ENCODE peak calls at places on chromosomes 16 and 17, in ten cellular contexts. One of them, this sample, is unnamed. For H3K4me1 and H3K27me3, the result is how much of the 10 kb centered on the place peaks cover.

GRCh38 chr17:76053230-76054111 is 18.8 kb downstream of the SRP68 start:
- DNase-seq in psoas muscle: no peak
- DNase-seq in uterus: no peak
- DNase-seq in Peyer's patch: no peak
- DNase-seq in transverse colon: no peak
- DNase-seq in CD4-positive, CD25-positive, alpha-beta regulatory T cell: no peak
- DNase-seq in GM23248: peak
- DNase-seq in NT2/D1: no peak
- DNase-seq in pancreas: no peak
- DNase-seq in sigmoid colon: no peak
- DNase-seq in this sample: no peak

GRCh38 chr17:7745748-7746470 is 28.4 kb downstream of the DNAH2 start:
- DNase-seq in psoas muscle: no peak
- DNase-seq in sigmoid colon: no peak
- DNase-seq in Peyer's patch: no peak
- DNase-seq in pancreas: no peak
- DNase-seq in CD4-positive, CD25-positive, alpha-beta regulatory T cell: no peak
- DNase-seq in GM23248: peak
- DNase-seq in uterus: no peak
- DNase-seq in transverse colon: no peak
- DNase-seq in NT2/D1: no peak
- DNase-seq in this sample: peak

GRCh38 chr16:4544483-4544882 is 5.9 kb upstream of the CDIP1 start:
- DNase-seq in GM23248: no peak
- DNase-seq in CD4-positive, CD25-positive, alpha-beta regulatory T cell: no peak
- DNase-seq in NT2/D1: no peak
- DNase-seq in sigmoid colon: no peak
- DNase-seq in pancreas: peak
- DNase-seq in transverse colon: no peak
- DNase-seq in uterus: no peak
- DNase-seq in psoas muscle: no peak
- DNase-seq in Peyer's patch: no peak
- DNase-seq in this sample: no peak

GRCh38 chr17:57634713-57635465 is 110.2 kb downstream of the CCDC182 start:
- DNase-seq in CD4-positive, CD25-positive, alpha-beta regulatory T cell: no peak
- DNase-seq in Peyer's patch: no peak
- DNase-seq in sigmoid colon: no peak
- DNase-seq in uterus: no peak
- DNase-seq in pancreas: no peak
- DNase-seq in transverse colon: no peak
- DNase-seq in psoas muscle: no peak
- DNase-seq in NT2/D1: no peak
- DNase-seq in GM23248: peak
- DNase-seq in this sample: no peak

GRCh38 chr16:275041-275621 is 613 bp downstream of the RGS11 start:
- DNase-seq in transverse colon: no peak
- DNase-seq in sigmoid colon: no peak
- DNase-seq in NT2/D1: no peak
- DNase-seq in CD4-positive, CD25-positive, alpha-beta regulatory T cell: no peak
- DNase-seq in GM23248: peak
- DNase-seq in psoas muscle: no peak
- DNase-seq in uterus: no peak
- DNase-seq in pancreas: peak
- DNase-seq in Peyer's patch: no peak
- DNase-seq in this sample: no peak

GRCh38 chr16:66976746-66977145 is 11.6 kb upstream of the CES4A start:
- DNase-seq in transverse colon: peak
- DNase-seq in GM23248: no peak
- DNase-seq in NT2/D1: no peak
- DNase-seq in uterus: no peak
- DNase-seq in CD4-positive, CD25-positive, alpha-beta regulatory T cell: no peak
- DNase-seq in sigmoid colon: no peak
- DNase-seq in psoas muscle: no peak
- DNase-seq in Peyer's patch: no peak
- DNase-seq in pancreas: no peak
- DNase-seq in this sample: no peak

GRCh38 chr17:68390888-68391545 is 66.3 kb downstream of the WIPI1 start:
- DNase-seq in Peyer's patch: no peak
- DNase-seq in transverse colon: no peak
- DNase-seq in sigmoid colon: peak
- DNase-seq in pancreas: no peak
- DNase-seq in psoas muscle: peak
- DNase-seq in GM23248: peak
- DNase-seq in uterus: no peak
- DNase-seq in NT2/D1: no peak
- DNase-seq in CD4-positive, CD25-positive, alpha-beta regulatory T cell: no peak
- DNase-seq in this sample: peak

GRCh38 chr17:14068542-14069250 is 608 bp upstream of the COX10 start:
- DNase-seq in sigmoid colon: no peak
- DNase-seq in uterus: no peak
- DNase-seq in GM23248: peak
- DNase-seq in CD4-positive, CD25-positive, alpha-beta regulatory T cell: no peak
- DNase-seq in Peyer's patch: no peak
- DNase-seq in pancreas: no peak
- DNase-seq in NT2/D1: no peak
- DNase-seq in transverse colon: no peak
- DNase-seq in psoas muscle: no peak
- DNase-seq in this sample: no peak

GRCh38 chr16:27325736-27326135 is 12.0 kb downstream of the IL4R start:
- DNase-seq in pancreas: no peak
- DNase-seq in uterus: no peak
- DNase-seq in CD4-positive, CD25-positive, alpha-beta regulatory T cell: no peak
- DNase-seq in psoas muscle: no peak
- DNase-seq in Peyer's patch: no peak
- DNase-seq in transverse colon: no peak
- DNase-seq in GM23248: no peak
- DNase-seq in sigmoid colon: peak
- DNase-seq in NT2/D1: no peak
- DNase-seq in this sample: no peak

GRCh38 chr16:27322858-27323780 is 9.3 kb downstream of the IL4R start:
- DNase-seq in pancreas: no peak
- DNase-seq in sigmoid colon: peak
- DNase-seq in psoas muscle: no peak
- DNase-seq in CD4-positive, CD25-positive, alpha-beta regulatory T cell: no peak
- DNase-seq in transverse colon: peak
- DNase-seq in GM23248: no peak
- DNase-seq in uterus: no peak
- DNase-seq in Peyer's patch: no peak
- DNase-seq in NT2/D1: no peak
- DNase-seq in this sample: no peak

GRCh38 chr16:27324851-27325301 is 11.1 kb downstream of the IL4R start:
- DNase-seq in GM23248: no peak
- DNase-seq in psoas muscle: peak
- DNase-seq in uterus: no peak
- DNase-seq in transverse colon: peak
- DNase-seq in Peyer's patch: no peak
- DNase-seq in CD4-positive, CD25-positive, alpha-beta regulatory T cell: no peak
- DNase-seq in sigmoid colon: peak
- DNase-seq in pancreas: no peak
- DNase-seq in NT2/D1: no peak
- DNase-seq in this sample: no peak

GRCh38 chr16:27326251-27326650 is 12.5 kb downstream of the IL4R start:
- DNase-seq in GM23248: no peak
- DNase-seq in pancreas: no peak
- DNase-seq in uterus: no peak
- DNase-seq in Peyer's patch: no peak
- DNase-seq in sigmoid colon: no peak
- DNase-seq in transverse colon: no peak
- DNase-seq in CD4-positive, CD25-positive, alpha-beta regulatory T cell: no peak
- DNase-seq in NT2/D1: no peak
- DNase-seq in psoas muscle: no peak
- DNase-seq in this sample: no peak

GRCh38 chr16:27323781-27324561 is 10.2 kb downstream of the IL4R start:
- DNase-seq in CD4-positive, CD25-positive, alpha-beta regulatory T cell: no peak
- DNase-seq in sigmoid colon: peak
- DNase-seq in transverse colon: no peak
- DNase-seq in pancreas: no peak
- DNase-seq in NT2/D1: no peak
- DNase-seq in uterus: no peak
- DNase-seq in Peyer's patch: no peak
- DNase-seq in GM23248: no peak
- DNase-seq in psoas muscle: no peak
- DNase-seq in this sample: no peak
- H3K4me1 ChIP-seq in CD4-positive, CD25-positive, alpha-beta regulatory T cell: half or more
- H3K4me1 ChIP-seq in sigmoid colon: under half
- H3K4me1 ChIP-seq in transverse colon: half or more
- H3K4me1 ChIP-seq in pancreas: under half
- H3K4me1 ChIP-seq in NT2/D1: under half
- H3K4me1 ChIP-seq in uterus: under half
- H3K4me1 ChIP-seq in Peyer's patch: half or more
- H3K4me1 ChIP-seq in GM23248: under half
- H3K4me1 ChIP-seq in psoas muscle: under half
- H3K4me1 ChIP-seq in this sample: under half

GRCh38 chr17:48718781-48719641 is 3.3 kb downstream of the PRAC1 start:
- DNase-seq in uterus: no peak
- DNase-seq in transverse colon: no peak
- DNase-seq in Peyer's patch: no peak
- DNase-seq in GM23248: no peak
- DNase-seq in sigmoid colon: peak
- DNase-seq in CD4-positive, CD25-positive, alpha-beta regulatory T cell: peak
- DNase-seq in pancreas: no peak
- DNase-seq in NT2/D1: no peak
- DNase-seq in psoas muscle: no peak
- DNase-seq in this sample: no peak

GRCh38 chr17:48718162-48718780 is 4.0 kb downstream of the PRAC1 start:
- DNase-seq in GM23248: no peak
- DNase-seq in pancreas: no peak
- DNase-seq in sigmoid colon: peak
- DNase-seq in Peyer's patch: no peak
- DNase-seq in transverse colon: no peak
- DNase-seq in CD4-positive, CD25-positive, alpha-beta regulatory T cell: no peak
- DNase-seq in psoas muscle: no peak
- DNase-seq in uterus: no peak
- DNase-seq in NT2/D1: no peak
- DNase-seq in this sample: no peak

GRCh38 chr17:48719642-48720262 is 2.6 kb downstream of the PRAC1 start:
- DNase-seq in Peyer's patch: no peak
- DNase-seq in GM23248: no peak
- DNase-seq in CD4-positive, CD25-positive, alpha-beta regulatory T cell: no peak
- DNase-seq in uterus: no peak
- DNase-seq in psoas muscle: no peak
- DNase-seq in transverse colon: no peak
- DNase-seq in sigmoid colon: peak
- DNase-seq in pancreas: no peak
- DNase-seq in NT2/D1: peak
- DNase-seq in this sample: no peak

GRCh38 chr17:48715496-48716399 is 6.6 kb downstream of the PRAC1 start:
- DNase-seq in pancreas: no peak
- DNase-seq in sigmoid colon: peak
- DNase-seq in transverse colon: no peak
- DNase-seq in psoas muscle: no peak
- DNase-seq in Peyer's patch: no peak
- DNase-seq in CD4-positive, CD25-positive, alpha-beta regulatory T cell: peak
- DNase-seq in GM23248: no peak
- DNase-seq in uterus: no peak
- DNase-seq in NT2/D1: no peak
- DNase-seq in this sample: no peak

DNA sequence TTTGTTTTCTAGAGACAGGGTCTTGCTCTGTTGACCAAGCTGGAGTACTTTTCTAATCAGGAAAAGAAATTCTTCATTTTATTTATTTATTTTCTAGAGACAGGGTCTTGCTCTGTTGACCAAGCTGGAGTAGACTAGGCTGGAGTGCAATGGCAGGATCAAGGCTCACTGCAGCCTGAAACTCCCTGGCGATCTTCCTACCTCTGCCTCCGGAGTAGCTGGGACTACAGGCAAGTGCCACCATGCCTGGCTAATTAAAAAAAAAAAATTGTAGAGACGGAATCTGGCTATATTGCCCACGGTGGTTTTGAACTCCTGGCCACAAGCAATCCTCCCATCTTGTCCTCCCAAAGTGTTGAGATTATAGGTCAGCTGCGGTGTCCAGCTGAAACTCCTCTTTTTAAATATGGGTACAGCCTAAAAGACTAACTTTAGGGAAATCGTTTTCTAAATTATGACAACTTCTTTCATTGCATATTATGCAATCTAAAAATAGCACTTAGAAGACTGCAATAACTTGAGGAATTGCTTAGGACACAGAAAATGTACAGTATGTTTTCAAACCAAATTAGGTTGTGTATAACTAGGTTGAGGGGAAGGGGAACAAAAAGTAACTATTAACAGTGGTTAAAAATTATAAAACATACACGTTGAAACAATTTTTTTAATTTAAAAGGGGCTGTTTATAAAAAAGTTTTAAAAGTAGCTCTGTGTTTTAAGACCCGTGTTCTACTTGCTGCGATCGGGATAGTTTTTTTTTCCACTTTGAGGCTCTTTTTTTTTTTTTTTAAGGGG is 4.8 kb downstream of the PRAC1 start:
- DNase-seq in sigmoid colon: peak
- DNase-seq in GM23248: no peak
- DNase-seq in NT2/D1: no peak
- DNase-seq in transverse colon: no peak
- DNase-seq in pancreas: no peak
- DNase-seq in uterus: no peak
- DNase-seq in Peyer's patch: no peak
- DNase-seq in CD4-positive, CD25-positive, alpha-beta regulatory T cell: no peak
- DNase-seq in psoas muscle: no peak
- DNase-seq in this sample: no peak
- H3K27me3 ChIP-seq in sigmoid colon: half or more
- H3K27me3 ChIP-seq in GM23248: half or more
- H3K27me3 ChIP-seq in NT2/D1: half or more
- H3K27me3 ChIP-seq in transverse colon: half or more
- H3K27me3 ChIP-seq in pancreas: under half
- H3K27me3 ChIP-seq in uterus: under half
- H3K27me3 ChIP-seq in Peyer's patch: under half
- H3K27me3 ChIP-seq in CD4-positive, CD25-positive, alpha-beta regulatory T cell: half or more
- H3K27me3 ChIP-seq in psoas muscle: half or more
- H3K27me3 ChIP-seq in this sample: under half

GRCh38 chr17:3958200-3958599 is 6.0 kb downstream of the ATP2A3 start:
- DNase-seq in psoas muscle: no peak
- DNase-seq in GM23248: no peak
- DNase-seq in Peyer's patch: no peak
- DNase-seq in NT2/D1: no peak
- DNase-seq in pancreas: no peak
- DNase-seq in uterus: no peak
- DNase-seq in CD4-positive, CD25-positive, alpha-beta regulatory T cell: no peak
- DNase-seq in sigmoid colon: no peak
- DNase-seq in transverse colon: no peak
- DNase-seq in this sample: no peak

GRCh38 chr17:3959921-3960601 is 4.2 kb downstream of the ATP2A3 start:
- DNase-seq in pancreas: no peak
- DNase-seq in sigmoid colon: no peak
- DNase-seq in transverse colon: no peak
- DNase-seq in psoas muscle: no peak
- DNase-seq in uterus: no peak
- DNase-seq in CD4-positive, CD25-positive, alpha-beta regulatory T cell: no peak
- DNase-seq in Peyer's patch: no peak
- DNase-seq in GM23248: no peak
- DNase-seq in NT2/D1: no peak
- DNase-seq in this sample: no peak

GRCh38 chr17:3957735-3958134 is 6.5 kb downstream of the ATP2A3 start:
- DNase-seq in uterus: no peak
- DNase-seq in pancreas: no peak
- DNase-seq in GM23248: no peak
- DNase-seq in Peyer's patch: no peak
- DNase-seq in psoas muscle: no peak
- DNase-seq in transverse colon: no peak
- DNase-seq in NT2/D1: no peak
- DNase-seq in CD4-positive, CD25-positive, alpha-beta regulatory T cell: no peak
- DNase-seq in sigmoid colon: no peak
- DNase-seq in this sample: no peak

GRCh38 chr17:3960764-3961163 is 3.5 kb downstream of the ATP2A3 start:
- DNase-seq in CD4-positive, CD25-positive, alpha-beta regulatory T cell: no peak
- DNase-seq in pancreas: no peak
- DNase-seq in sigmoid colon: no peak
- DNase-seq in transverse colon: peak
- DNase-seq in psoas muscle: peak
- DNase-seq in GM23248: peak
- DNase-seq in uterus: no peak
- DNase-seq in NT2/D1: no peak
- DNase-seq in Peyer's patch: no peak
- DNase-seq in this sample: no peak

DNA sequence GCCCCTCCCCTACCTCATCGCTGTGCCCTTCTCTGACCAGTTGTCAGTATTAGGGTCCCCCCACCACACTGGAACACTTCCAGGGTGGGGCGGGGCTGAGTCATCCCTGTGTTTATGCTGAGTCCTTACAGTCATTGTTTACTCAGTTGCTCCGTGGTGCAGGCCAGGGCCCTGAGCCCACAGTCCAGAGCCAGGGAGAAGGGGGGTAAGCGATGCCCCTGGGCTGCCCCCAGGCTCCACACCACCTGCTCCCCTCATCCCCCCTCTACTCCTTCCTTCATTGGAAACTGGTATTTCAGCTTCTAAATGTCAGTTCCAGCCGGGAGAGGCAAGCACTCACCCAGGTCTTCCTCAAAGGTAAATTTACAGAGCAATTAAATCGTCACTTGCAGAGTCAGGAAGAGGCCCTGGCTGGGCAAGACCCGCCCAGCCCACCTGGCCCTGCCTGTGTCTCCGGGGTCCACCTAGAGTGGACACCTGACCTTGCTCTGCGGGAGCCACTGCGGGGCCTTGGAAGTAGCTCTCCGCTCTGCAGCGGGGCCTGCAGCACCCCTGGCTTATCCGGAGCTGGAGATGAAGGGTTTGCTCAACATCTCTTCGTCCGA is 4.8 kb downstream of the ATP2A3 start:
- DNase-seq in transverse colon: peak
- DNase-seq in pancreas: no peak
- DNase-seq in NT2/D1: no peak
- DNase-seq in GM23248: peak
- DNase-seq in uterus: no peak
- DNase-seq in sigmoid colon: no peak
- DNase-seq in CD4-positive, CD25-positive, alpha-beta regulatory T cell: no peak
- DNase-seq in psoas muscle: no peak
- DNase-seq in Peyer's patch: no peak
- DNase-seq in this sample: no peak
- H3K4me1 ChIP-seq in transverse colon: under half
- H3K4me1 ChIP-seq in pancreas: under half
- H3K4me1 ChIP-seq in NT2/D1: under half
- H3K4me1 ChIP-seq in GM23248: under half
- H3K4me1 ChIP-seq in uterus: under half
- H3K4me1 ChIP-seq in sigmoid colon: under half
- H3K4me1 ChIP-seq in CD4-positive, CD25-positive, alpha-beta regulatory T cell: half or more
- H3K4me1 ChIP-seq in psoas muscle: under half
- H3K4me1 ChIP-seq in Peyer's patch: half or more
- H3K4me1 ChIP-seq in this sample: under half

GRCh38 chr17:58758890-58759289 is 3.2 kb downstream of the PPM1E start:
- DNase-seq in uterus: no peak
- DNase-seq in sigmoid colon: no peak
- DNase-seq in NT2/D1: no peak
- DNase-seq in pancreas: no peak
- DNase-seq in Peyer's patch: no peak
- DNase-seq in transverse colon: no peak
- DNase-seq in CD4-positive, CD25-positive, alpha-beta regulatory T cell: no peak
- DNase-seq in GM23248: no peak
- DNase-seq in psoas muscle: no peak
- DNase-seq in this sample: no peak
- H3K27me3 ChIP-seq in uterus: under half
- H3K27me3 ChIP-seq in sigmoid colon: half or more
- H3K27me3 ChIP-seq in NT2/D1: under half
- H3K27me3 ChIP-seq in pancreas: under half
- H3K27me3 ChIP-seq in Peyer's patch: under half
- H3K27me3 ChIP-seq in transverse colon: half or more
- H3K27me3 ChIP-seq in CD4-positive, CD25-positive, alpha-beta regulatory T cell: under half
- H3K27me3 ChIP-seq in GM23248: half or more
- H3K27me3 ChIP-seq in psoas muscle: half or more
- H3K27me3 ChIP-seq in this sample: under half

This sample was measured in ovary.